ENCODE peak calls at places on chromosome 21, in ten cellular contexts. H is COR-L47; L is HuH-7; V is amniotic stem cell; F is thyroid gland; G is cardiac fibroblast; W is adrenal gland; M is HCT116; O is smooth muscle cell of the brain vasculature; J is activated gamma-delta T cell treated with anti-CD3 and anti-CD28 coated beads, Interleukin-2, amount 50 U/mL, for 16 hours. Y is an unnamed sample.

GRCh38 chr21:29638138-29638537 is 301.7 kb downstream of the GRIK1 start:
- DNase-seq in H (no peak), L (no peak), V (no peak), F (no peak), G (no peak), W (no peak), M (no peak), O (no peak), J (no peak), Y (no peak)

GRCh38 chr21:31008355-31008754 is 29.9 kb downstream of the KRTAP19-8 start:
- DNase-seq in H (no peak), L (no peak), V (no peak), F (no peak), G (no peak), W (no peak), M (no peak), O (no peak), J (no peak), Y (no peak)

GRCh38 chr21:33780631-33781030 is 135.0 kb downstream of the ATP5PO start:
- DNase-seq in H (no peak), L (no peak), V (no peak), F (no peak), G (peak; percentile 42), W (no peak), M (no peak), O (no peak), J (no peak), Y (no peak)

GRCh38 chr21:46594276-46594675 is 10.6 kb downstream of the S100B start:
- DNase-seq in H (no peak), L (no peak), V (no peak), F (no peak), G (no peak), W (no peak), M (no peak), O (no peak), J (no peak), Y (no peak)

GRCh38 chr21:44670642-44671432 is 4.1 kb upstream of the KRTAP12-2 start:
- DNase-seq in H (no peak), L (no peak), V (no peak), F (no peak), G (no peak), W (peak; percentile 17), M (no peak), O (no peak), J (no peak), Y (no peak)

GRCh38 chr21:42120056-42120903 is 49.2 kb downstream of the UMODL1 start:
- DNase-seq in H (peak; percentile 86), L (peak; percentile 53), V (no peak), F (no peak), G (no peak), W (no peak), M (no peak), O (no peak), J (no peak), Y (no peak)

GRCh38 chr21:15000076-15000475 is 64.7 kb downstream of the NRIP1 start:
- DNase-seq in H (no peak), L (no peak), V (no peak), F (no peak), G (peak; percentile 30), W (no peak), M (no peak), O (no peak), J (no peak), Y (no peak)

GRCh38 chr21:43799301-43799840 is 10.0 kb downstream of the RRP1 start:
- DNase-seq in H (no peak), L (no peak), V (no peak), F (no peak), G (no peak), W (no peak), M (no peak), O (no peak), J (no peak), Y (no peak)

GRCh38 chr21:28754127-28754611 is 238.5 kb downstream of the LTN1 start:
- DNase-seq in H (no peak), L (no peak), V (peak; percentile 43), F (no peak), G (peak; percentile 99), W (peak; percentile 56), M (no peak), O (no peak), J (no peak), Y (peak; percentile 87)

GRCh38 chr21:36027352-36027751 is 33.0 kb downstream of the SETD4 start:
- DNase-seq in H (no peak), L (no peak), V (no peak), F (no peak), G (peak; percentile 33), W (peak; percentile 29), M (no peak), O (no peak), J (no peak), Y (no peak)

GRCh38 chr21:45894107-45894810 is 87.3 kb upstream of the COL6A1 start:
- DNase-seq in H (no peak), L (no peak), V (peak; percentile 6), F (no peak), G (peak; percentile 82), W (peak; percentile 81), M (no peak), O (no peak), J (no peak), Y (peak; percentile 80)

GRCh38 chr21:44592446-44593365 is at the start of gene KRTAP10-6:
- DNase-seq in H (no peak), L (no peak), V (no peak), F (no peak), G (no peak), W (peak; percentile 37), M (no peak), O (no peak), J (no peak), Y (no peak)

GRCh38 chr21:44771896-44772525 is 29.6 kb downstream of the UBE2G2 start:
- DNase-seq in H (no peak), L (no peak), V (no peak), F (no peak), G (no peak), W (no peak), M (no peak), O (no peak), J (no peak), Y (no peak)

GRCh38 chr21:45973475-45974072 is 8.0 kb upstream of the COL6A1 start:
- DNase-seq in H (peak; percentile 43), L (peak; percentile 96), V (peak; percentile 85), F (peak; percentile 78), G (peak; percentile 93), W (peak; percentile 85), M (peak; percentile 35), O (peak; percentile 72), J (peak; percentile 76), Y (peak; percentile 90)

GRCh38 chr21:44858791-44859190 is 14.7 kb downstream of the PTTG1IP start:
- DNase-seq in H (no peak), L (no peak), V (no peak), F (no peak), G (no peak), W (no peak), M (no peak), O (no peak), J (no peak), Y (no peak)

GRCh38 chr21:34351786-34352241 is 12.0 kb upstream of the KCNE2 start:
- DNase-seq in H (peak; percentile 84), L (peak; percentile 67), V (no peak), F (peak; percentile 73), G (peak; percentile 35), W (peak; percentile 84), M (peak; percentile 48), O (no peak), J (no peak), Y (peak; percentile 43)

GRCh38 chr21:35234725-35235124 is 185.6 kb upstream of the RUNX1 start:
- DNase-seq in H (no peak), L (no peak), V (no peak), F (no peak), G (no peak), W (no peak), M (no peak), O (no peak), J (no peak), Y (no peak)

GRCh38 chr21:34582506-34583150 is 32.3 kb downstream of the RCAN1 start:
- DNase-seq in H (no peak), L (peak; percentile 56), V (peak; percentile 42), F (no peak), G (peak; percentile 69), W (no peak), M (no peak), O (no peak), J (no peak), Y (peak; percentile 52)

GRCh38 chr21:35448876-35449599 is 399.9 kb upstream of the RUNX1 start:
- DNase-seq in H (no peak), L (no peak), V (no peak), F (no peak), G (no peak), W (no peak), M (no peak), O (no peak), J (no peak), Y (no peak)

GRCh38 chr21:39647476-39647875 is 34.7 kb downstream of the B3GALT5 start:
- DNase-seq in H (no peak), L (no peak), V (no peak), F (no peak), G (no peak), W (no peak), M (no peak), O (no peak), J (no peak), Y (no peak)

GRCh38 chr21:46424621-46425020 is 34.1 kb upstream of the DIP2A start:
- DNase-seq in H (no peak), L (no peak), V (no peak), F (no peak), G (no peak), W (no peak), M (no peak), O (no peak), J (no peak), Y (no peak)

GRCh38 chr21:42862774-42863503 is 16.4 kb downstream of the WDR4 start:
- DNase-seq in H (no peak), L (no peak), V (no peak), F (no peak), G (no peak), W (no peak), M (no peak), O (no peak), J (no peak), Y (no peak)

GRCh38 chr21:36147891-36148290 is 8.7 kb upstream of the DOP1B start:
- DNase-seq in H (no peak), L (no peak), V (no peak), F (no peak), G (no peak), W (no peak), M (no peak), O (no peak), J (no peak), Y (no peak)

GRCh38 chr21:21165063-21165645 is 166.9 kb downstream of the NCAM2 start:
- DNase-seq in H (no peak), L (no peak), V (peak; percentile 91), F (no peak), G (peak; percentile 86), W (no peak), M (no peak), O (peak; percentile 70), J (no peak), Y (peak; percentile 34)

GRCh38 chr21:37870229-37870628 is 46.0 kb downstream of the KCNJ6 start:
- DNase-seq in H (peak; percentile 15), L (no peak), V (no peak), F (peak; percentile 3), G (no peak), W (peak; percentile 55), M (no peak), O (no peak), J (no peak), Y (no peak)

GRCh38 chr21:36630485-36631206 is 68.3 kb upstream of the SIM2 start:
- DNase-seq in H (peak; percentile 30), L (peak; percentile 66), V (no peak), F (peak; percentile 50), G (peak; percentile 53), W (peak; percentile 73), M (peak; percentile 32), O (no peak), J (peak; percentile 40), Y (no peak)

GRCh38 chr21:15560383-15561056 is 169.3 kb upstream of the USP25 start:
- DNase-seq in H (no peak), L (no peak), V (no peak), F (no peak), G (no peak), W (no peak), M (no peak), O (no peak), J (no peak), Y (no peak)

GRCh38 chr21:21019681-21020080 is 21.5 kb downstream of the NCAM2 start:
- DNase-seq in H (no peak), L (no peak), V (no peak), F (no peak), G (no peak), W (no peak), M (no peak), O (no peak), J (no peak), Y (no peak)

Y was measured in heart left ventricle.